ENCODE peak calls at places on chromosome 10, in four cellular contexts. F, C, N and O are unnamed samples.

GRCh38 chr10:63554666-63555065 is 33.5 kb downstream of the REEP3 start:
- DNase-seq in N (peak; percentile 81), C (no peak), F (peak; percentile 12), O (peak; percentile 74)

GRCh38 chr10:61939575-61940301 is 38.2 kb downstream of the ARID5B start:
- DNase-seq in C (no peak), F (no peak), N (peak; percentile 90), O (peak; percentile 82)

GRCh38 chr10:122301055-122301810 is 30.1 kb downstream of the BTBD16 start:
- DNase-seq in F (no peak), N (no peak), C (no peak), O (no peak)

GRCh38 chr10:44752451-44753441 is 158.4 kb upstream of the TMEM72 start:
- DNase-seq in N (peak; percentile 91), F (no peak), C (no peak), O (peak; percentile 59)

GRCh38 chr10:89327803-89328441 is at the start of gene IFIT3:
- DNase-seq in C (no peak), N (peak; percentile 96), F (no peak), O (peak; percentile 87)

GRCh38 chr10:33328253-33328652 is 6.2 kb downstream of the NRP1 start:
- DNase-seq in C (no peak), F (no peak), N (no peak), O (no peak)

GRCh38 chr10:1217237-1217587 is 161.0 kb downstream of the WDR37 start:
- DNase-seq in F (no peak), C (no peak), N (no peak), O (no peak)

GRCh38 chr10:14405076-14406065 is 74.6 kb upstream of the FRMD4A start:
- DNase-seq in C (no peak), F (no peak), N (peak; percentile 53), O (no peak)

GRCh38 chr10:77889277-77889903 is 37.2 kb downstream of the DLG5 start:
- DNase-seq in F (no peak), C (peak; percentile 84), N (peak; percentile 40), O (no peak)

GRCh38 chr10:132637477-132638129 is 100.0 kb downstream of the INPP5A start:
- DNase-seq in C (no peak), N (peak; percentile 80), F (peak; percentile 69), O (peak; percentile 54)

GRCh38 chr10:124025152-124025551 is 68.2 kb downstream of the CHST15 start:
- DNase-seq in N (no peak), F (peak; percentile 51), C (peak; percentile 31), O (no peak)

GRCh38 chr10:2791774-2792443 is 275.4 kb upstream of the PFKP start:
- DNase-seq in N (no peak), F (no peak), C (no peak), O (no peak)

GRCh38 chr10:36779238-36779846 is 346.1 kb upstream of the ANKRD30A start:
- DNase-seq in C (no peak), F (no peak), N (peak; percentile 52), O (peak; percentile 10)
- TF ChIP-seq CTCF in C (peak; percentile 68), F (peak; percentile 58), N (peak; percentile 41), O (peak; percentile 28)

GRCh38 chr10:100519321-100520051 is at the start of gene SEC31B:
- DNase-seq in F (no peak), N (peak; percentile 49), C (peak; percentile 79), O (no peak)
- TF ChIP-seq CTCF in F (no peak), N (no peak), C (peak; percentile 1), O (no peak)

DNA sequence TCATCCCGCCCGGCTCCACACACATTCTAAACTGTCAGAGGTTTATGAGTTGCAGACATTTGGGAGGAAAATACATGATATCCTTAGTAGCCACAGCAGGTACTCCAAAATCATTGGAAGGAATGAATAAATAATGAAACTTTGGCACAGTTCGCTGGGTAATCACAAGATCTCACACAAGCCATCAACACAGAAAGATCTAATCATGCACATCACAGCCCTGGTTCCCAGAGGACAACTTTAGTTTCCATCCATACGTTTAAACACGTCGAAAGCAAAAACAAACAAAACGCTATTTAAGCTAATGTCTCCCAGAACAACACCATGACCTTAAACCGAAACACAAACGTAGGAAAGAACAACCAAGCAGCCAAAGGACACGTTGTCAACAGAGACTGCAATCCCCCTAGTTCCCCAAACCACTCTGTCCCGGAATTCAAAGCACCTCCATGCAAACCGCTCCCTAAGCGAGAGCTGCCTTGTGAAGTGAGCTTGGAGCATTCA is 12.3 kb downstream of the SVIL start:
- DNase-seq in F (no peak), C (no peak), N (no peak), O (no peak)
- TF ChIP-seq CTCF in F (no peak), C (no peak), N (no peak), O (no peak)

DNA sequence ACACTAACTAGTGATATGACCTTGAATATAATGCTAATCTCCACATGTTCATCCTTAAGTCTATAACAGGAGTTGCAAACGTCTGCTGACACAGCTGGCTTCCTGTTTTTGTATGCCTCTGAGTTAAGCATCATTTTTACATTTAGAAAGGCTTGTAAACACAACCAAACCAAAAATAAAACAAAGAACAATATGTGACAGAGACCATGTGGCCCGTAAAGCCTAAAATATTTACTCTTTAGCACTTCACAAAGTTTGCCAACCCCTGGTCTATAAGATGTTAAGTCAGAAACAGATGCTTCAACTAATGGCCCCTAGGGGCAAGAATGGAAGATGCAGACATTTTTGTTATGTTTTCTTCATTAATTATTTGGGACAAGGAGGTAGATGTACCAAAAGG is 109.3 kb downstream of the CPEB3 start:
- DNase-seq in C (no peak), F (peak; percentile 55), N (peak; percentile 28), O (peak; percentile 31)
- TF ChIP-seq CTCF in C (no peak), F (peak; percentile 71), N (peak; percentile 37), O (peak; percentile 31)

GRCh38 chr10:110221721-110222261 is 14.4 kb downstream of the MXI1 start:
- DNase-seq in N (peak; percentile 97), C (peak; percentile 88), F (no peak), O (peak; percentile 90)
- TF ChIP-seq CTCF in N (peak; percentile 36), C (peak; percentile 29), F (peak; percentile 58), O (peak; percentile 41)

GRCh38 chr10:24951201-24952145 is 933 bp downstream of the PRTFDC1 start:
- DNase-seq in N (peak; percentile 74), C (peak; percentile 70), F (no peak), O (no peak)

GRCh38 chr10:24953350-24954074 is 1.1 kb upstream of the PRTFDC1 start:
- DNase-seq in F (no peak), N (peak; percentile 87), C (no peak), O (no peak)

GRCh38 chr10:24952146-24952700 is at the start of gene PRTFDC1:
- DNase-seq in F (no peak), N (peak; percentile 71), C (peak; percentile 88), O (no peak)

GRCh38 chr10:24950439-24950838 is 2.0 kb downstream of the PRTFDC1 start:
- DNase-seq in F (no peak), N (no peak), C (no peak), O (no peak)

GRCh38 chr10:24952701-24953349 is 419 bp upstream of the PRTFDC1 start:
- DNase-seq in F (no peak), C (peak; percentile 81), N (peak; percentile 91), O (peak; percentile 41)
- TF ChIP-seq CTCF in F (no peak), C (peak; percentile 31), N (no peak), O (no peak)

GRCh38 chr10:9097206-9097990 is 1042.9 kb downstream of the GATA3 start:
- DNase-seq in C (no peak), F (no peak), N (no peak), O (no peak)
- TF ChIP-seq CTCF in C (no peak), F (no peak), N (no peak), O (no peak)

GRCh38 chr10:129615381-129615780 is 148.3 kb downstream of the MGMT start:
- DNase-seq in C (no peak), F (no peak), N (no peak), O (no peak)

GRCh38 chr10:129614341-129614740 is 147.3 kb downstream of the MGMT start:
- DNase-seq in F (no peak), N (no peak), C (no peak), O (no peak)

GRCh38 chr10:129609551-129609950 is 142.5 kb downstream of the MGMT start:
- DNase-seq in N (no peak), F (no peak), C (no peak), O (no peak)

GRCh38 chr10:129613377-129613980 is 146.4 kb downstream of the MGMT start:
- DNase-seq in N (no peak), C (no peak), F (no peak), O (no peak)

DNA sequence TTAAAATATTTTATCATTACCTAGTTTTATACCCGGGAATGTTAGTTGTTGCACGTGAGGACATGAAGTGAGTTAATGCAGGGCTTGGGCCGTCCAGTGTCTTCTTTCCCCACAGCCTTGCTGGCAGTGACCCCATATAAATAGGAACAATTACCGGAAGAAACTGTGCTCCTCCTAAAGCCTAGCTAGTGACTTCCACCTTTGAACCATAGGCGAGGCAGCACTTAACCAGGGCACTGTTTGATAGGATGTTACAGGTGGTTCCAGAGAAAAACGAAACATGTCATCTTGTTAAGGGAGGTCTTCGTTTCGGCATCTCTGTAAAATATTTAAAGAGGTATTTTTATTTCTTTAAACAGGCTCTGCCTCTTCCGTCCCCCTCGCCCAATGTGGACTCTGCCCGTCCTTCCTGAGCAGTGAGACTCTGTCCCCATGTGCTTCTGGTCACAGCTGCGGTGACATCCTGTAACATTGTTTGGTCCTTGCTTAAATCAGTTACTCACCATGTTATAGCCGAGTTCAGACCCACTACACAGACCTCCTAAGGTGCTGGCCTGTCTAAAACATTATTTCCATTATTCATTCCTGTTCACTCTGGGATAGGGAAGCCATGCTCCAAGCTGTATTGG is 145.6 kb downstream of the MGMT start:
- DNase-seq in F (no peak), N (no peak), C (no peak), O (no peak)
- TF ChIP-seq CTCF in F (no peak), N (no peak), C (no peak), O (no peak)

DNA sequence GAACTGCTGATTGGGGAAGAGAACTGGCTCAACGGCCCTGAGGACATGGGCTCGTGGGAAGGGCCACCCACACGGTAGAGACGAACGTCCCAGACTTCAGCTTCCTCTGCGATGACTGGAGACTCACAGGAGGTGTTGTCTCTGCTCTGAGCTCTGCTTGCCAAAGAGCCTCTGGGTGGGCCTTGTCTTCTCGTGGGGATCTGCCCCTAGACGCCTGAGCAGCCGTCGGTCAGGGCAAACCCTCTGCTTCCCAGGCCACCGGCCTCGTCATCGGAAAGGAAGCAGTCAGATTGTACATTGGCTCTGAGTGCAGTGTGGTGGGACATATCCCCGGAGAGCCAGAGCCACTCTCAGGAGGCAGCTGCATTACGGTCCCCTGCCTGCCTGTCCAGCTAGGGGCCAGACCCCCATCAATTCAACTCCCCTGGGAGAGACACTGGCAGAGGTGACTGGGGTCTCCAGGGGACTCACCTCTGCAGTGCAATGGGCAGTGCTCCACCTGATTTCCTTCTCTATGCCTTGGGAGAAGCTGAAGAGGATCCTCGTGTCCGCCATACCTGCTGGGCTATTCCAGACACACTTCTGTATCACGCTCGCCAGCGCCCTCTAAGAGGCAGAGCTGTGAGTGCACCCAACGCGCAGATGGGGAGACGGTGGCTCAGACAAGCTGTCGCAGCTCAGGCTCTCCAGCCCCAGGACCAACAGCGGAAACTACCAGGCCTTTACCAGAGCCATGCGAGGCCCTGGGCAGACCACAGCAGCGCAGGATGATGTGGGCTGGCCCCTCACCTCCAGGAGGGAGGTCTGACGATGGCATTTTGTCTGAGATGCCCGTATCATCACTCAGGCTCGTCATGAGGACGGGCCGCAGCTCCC is 227.4 kb downstream of the TCERG1L start:
- DNase-seq in N (no peak), F (no peak), C (no peak), O (no peak)
- TF ChIP-seq CTCF in N (no peak), F (peak; percentile 54), C (no peak), O (no peak)